ENCODE peak calls at places on chromosome 10, in nine cellular contexts. W, O, Q, N, T, X, H, M and K are unnamed samples.
A peak's percentile ranks its signal among the peaks of the same experiment; 100 is the strongest.

GRCh38 chr10:50621981-50622496 is 1.7 kb downstream of the SGMS1 start:
- DNase-seq in W (peak; percentile 96), O (peak; percentile 82), Q (peak; percentile 93), N (peak; percentile 96), T (peak; percentile 99), X (peak; percentile 69), H (no peak), M (peak; percentile 99), K (peak; percentile 67)

GRCh38 chr10:22280078-22280477 is 36.1 kb upstream of the COMMD3 start:
- DNase-seq in W (no peak), O (no peak), Q (no peak), N (no peak), T (no peak), X (no peak), H (no peak), M (no peak), K (no peak)

GRCh38 chr10:97969538-97969937 is 60.9 kb downstream of the CRTAC1 start:
- DNase-seq in W (no peak), O (no peak), Q (no peak), N (no peak), T (no peak), X (no peak), H (no peak), M (no peak), K (no peak)

GRCh38 chr10:64537931-64538330 is 1016.7 kb downstream of the REEP3 start:
- DNase-seq in W (no peak), O (no peak), Q (no peak), N (no peak), T (no peak), X (no peak), H (no peak), M (no peak), K (no peak)

GRCh38 chr10:70137927-70138883 is 5.6 kb upstream of the AIFM2 start:
- DNase-seq in W (no peak), O (no peak), Q (no peak), N (peak; percentile 73), T (no peak), X (no peak), H (no peak), M (no peak), K (no peak)

GRCh38 chr10:59557052-59557451 is 152.6 kb downstream of the SLC16A9 start:
- DNase-seq in W (no peak), O (no peak), Q (no peak), N (no peak), T (no peak), X (peak; percentile 40), H (peak; percentile 68), M (no peak), K (no peak)

GRCh38 chr10:113111900-113112853 is 162.1 kb downstream of the TCF7L2 start:
- DNase-seq in W (peak; percentile 47), O (peak; percentile 59), Q (no peak), N (no peak), T (peak; percentile 78), X (no peak), H (no peak), M (no peak), K (no peak)

GRCh38 chr10:31761156-31761555 is 167.5 kb downstream of the ARHGAP12 start:
- DNase-seq in W (no peak), O (no peak), Q (peak; percentile 39), N (no peak), T (no peak), X (no peak), H (no peak), M (no peak), K (no peak)

GRCh38 chr10:24156686-24157085 is 52.3 kb upstream of the KIAA1217 start:
- DNase-seq in W (no peak), O (no peak), Q (no peak), N (no peak), T (no peak), X (no peak), H (no peak), M (no peak), K (no peak)

GRCh38 chr10:110212119-110213006 is 5.0 kb downstream of the MXI1 start:
- DNase-seq in W (no peak), O (no peak), Q (peak; percentile 22), N (peak; percentile 74), T (peak; percentile 42), X (no peak), H (no peak), M (no peak), K (peak; percentile 63)

GRCh38 chr10:109889867-109890266 is 33.4 kb downstream of the XPNPEP1 start:
- DNase-seq in W (peak; percentile 91), O (no peak), Q (no peak), N (no peak), T (no peak), X (no peak), H (no peak), M (no peak), K (no peak)

GRCh38 chr10:132458595-132459251 is 61.7 kb downstream of the PWWP2B start:
- DNase-seq in W (no peak), O (peak; percentile 72), Q (peak; percentile 78), N (peak; percentile 91), T (no peak), X (peak; percentile 95), H (peak; percentile 17), M (no peak), K (peak; percentile 63)

GRCh38 chr10:132459252-132460028 is 62.4 kb downstream of the PWWP2B start:
- DNase-seq in W (no peak), O (peak; percentile 7), Q (peak; percentile 76), N (peak; percentile 77), T (no peak), X (no peak), H (no peak), M (no peak), K (no peak)

GRCh38 chr10:132460691-132461090 is 63.7 kb downstream of the PWWP2B start:
- DNase-seq in W (no peak), O (peak; percentile 3), Q (no peak), N (no peak), T (no peak), X (no peak), H (no peak), M (no peak), K (no peak)

GRCh38 chr10:132461103-132461682 is 64.2 kb downstream of the PWWP2B start:
- DNase-seq in W (no peak), O (peak; percentile 4), Q (no peak), N (no peak), T (no peak), X (no peak), H (no peak), M (no peak), K (no peak)

DNA sequence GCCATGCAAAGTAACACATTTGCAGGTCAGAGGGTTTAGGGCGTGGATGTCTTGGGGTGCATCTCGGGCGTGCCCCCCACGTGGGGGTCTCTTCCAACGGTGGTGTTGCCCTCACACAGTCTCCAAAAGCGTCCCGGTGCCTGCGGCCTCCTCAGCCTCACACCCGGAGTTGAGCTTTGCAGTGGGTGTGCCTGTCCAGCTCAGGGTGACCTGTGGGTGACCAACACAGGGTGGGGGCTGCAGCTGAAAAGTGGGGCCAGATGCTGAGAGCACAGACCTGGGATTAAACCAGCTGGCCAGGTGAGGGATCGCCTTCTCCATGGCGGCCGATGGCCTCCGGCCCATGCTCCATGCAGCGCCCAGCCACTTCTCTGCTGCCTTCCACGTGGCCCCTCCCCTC is 63.1 kb downstream of the PWWP2B start:
- DNase-seq in W (no peak), O (peak; percentile 4), Q (no peak), N (no peak), T (no peak), X (no peak), H (no peak), M (no peak), K (no peak)
- H3K4me1 ChIP-seq in W (no peaks in the 10 kb centered on the region), O (no peaks in the 10 kb centered on the region), Q (peaks cover 28% of the 10 kb centered on the region), N (peaks cover 34% of the 10 kb centered on the region), T (peaks cover 36% of the 10 kb centered on the region), X (no peaks in the 10 kb centered on the region), H (no peaks in the 10 kb centered on the region), M (peaks cover 5% of the 10 kb centered on the region), K (no peaks in the 10 kb centered on the region)

GRCh38 chr10:114544045-114544659 is 113.9 kb downstream of the ABLIM1 start:
- DNase-seq in W (no peak), O (no peak), Q (no peak), N (peak; percentile 62), T (no peak), X (no peak), H (no peak), M (no peak), K (peak; percentile 81)

GRCh38 chr10:114548662-114549061 is 109.4 kb downstream of the ABLIM1 start:
- DNase-seq in W (peak; percentile 56), O (peak; percentile 21), Q (peak; percentile 56), N (peak; percentile 64), T (no peak), X (peak; percentile 68), H (peak; percentile 22), M (peak; percentile 17), K (no peak)

GRCh38 chr10:114547466-114547865 is 110.6 kb downstream of the ABLIM1 start:
- DNase-seq in W (no peak), O (no peak), Q (no peak), N (no peak), T (no peak), X (no peak), H (no peak), M (no peak), K (peak; percentile 33)

GRCh38 chr10:114545071-114545470 is 113.0 kb downstream of the ABLIM1 start:
- DNase-seq in W (no peak), O (no peak), Q (no peak), N (no peak), T (no peak), X (no peak), H (no peak), M (no peak), K (no peak)

GRCh38 chr10:114547056-114547455 is 111.0 kb downstream of the ABLIM1 start:
- DNase-seq in W (no peak), O (no peak), Q (no peak), N (no peak), T (no peak), X (no peak), H (no peak), M (no peak), K (no peak)
- H3K4me1 ChIP-seq in W (no peaks in the 10 kb centered on the region), O (peaks cover 6% of the 10 kb centered on the region), Q (peaks cover 8% of the 10 kb centered on the region), N (peaks cover 13% of the 10 kb centered on the region), T (peaks cover 14% of the 10 kb centered on the region), X (peaks cover 11% of the 10 kb centered on the region), H (no peaks in the 10 kb centered on the region), M (no peaks in the 10 kb centered on the region), K (peaks cover 65% of the 10 kb centered on the region)

GRCh38 chr10:100347568-100348195 is 649 bp downstream of the SCD start:
- DNase-seq in W (no peak), O (peak; percentile 32), Q (no peak), N (peak; percentile 28), T (no peak), X (peak; percentile 41), H (no peak), M (no peak), K (no peak)
- H3K4me1 ChIP-seq in W (peaks cover 14% of the 10 kb centered on the region), O (peaks cover 5% of the 10 kb centered on the region), Q (peaks cover 33% of the 10 kb centered on the region), N (no peaks in the 10 kb centered on the region), T (peaks cover 20% of the 10 kb centered on the region), X (no peaks in the 10 kb centered on the region), H (peaks cover 28% of the 10 kb centered on the region), M (no peaks in the 10 kb centered on the region), K (peaks cover 12% of the 10 kb centered on the region)

DNA sequence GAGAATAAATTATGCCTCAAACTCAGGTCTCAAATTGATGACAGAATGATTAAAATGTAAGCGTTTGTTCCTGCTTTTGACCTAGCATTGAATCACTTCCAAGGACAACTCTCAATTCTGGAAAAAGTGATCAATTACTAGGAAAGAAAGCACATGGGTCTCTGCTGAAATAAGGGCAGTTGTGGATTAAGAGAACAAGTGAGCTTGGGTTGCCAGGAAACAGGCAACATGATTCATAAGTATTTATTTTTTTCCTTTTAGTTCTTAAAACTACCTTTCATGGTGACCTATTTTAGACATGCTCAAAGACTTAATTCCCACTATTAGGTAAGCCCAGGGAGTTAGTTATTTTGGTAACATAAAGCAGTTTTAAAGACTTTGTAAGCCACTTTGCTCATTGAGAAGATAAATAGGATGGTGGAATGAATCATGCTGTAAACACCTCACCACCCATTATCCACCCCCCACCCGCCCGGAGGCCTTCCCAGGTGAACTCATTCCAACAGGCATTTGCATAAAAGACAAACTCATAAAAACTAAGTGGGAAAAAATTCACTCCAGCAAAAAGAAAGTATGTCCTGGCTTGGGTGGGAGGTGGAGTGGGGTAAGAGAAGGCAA is 728.3 kb downstream of the SORCS1 start:
- DNase-seq in W (peak; percentile 26), O (no peak), Q (no peak), N (no peak), T (no peak), X (no peak), H (no peak), M (no peak), K (no peak)
- H3K4me1 ChIP-seq in W (no peaks in the 10 kb centered on the region), O (no peaks in the 10 kb centered on the region), Q (no peaks in the 10 kb centered on the region), N (no peaks in the 10 kb centered on the region), T (no peaks in the 10 kb centered on the region), X (no peaks in the 10 kb centered on the region), H (no peaks in the 10 kb centered on the region), M (no peaks in the 10 kb centered on the region), K (no peaks in the 10 kb centered on the region)